ENCODE peak calls at places on chromosome 12, in seven cellular contexts. One of them, this sample, is unnamed.

GRCh38 chr12:94676922-94677321 is 26.6 kb upstream of the TMCC3 start:
- DNase-seq in frontal cortex: no peak
- DNase-seq in hepatocyte: no peak
- DNase-seq in amniotic stem cell: no peak
- DNase-seq in GM06990: no peak
- DNase-seq in stromal cell of bone marrow: no peak
- DNase-seq in central memory CD8-positive, alpha-beta T cell: no peak
- DNase-seq in this sample: no peak

GRCh38 chr12:68623984-68624383 is 13.3 kb downstream of the RAP1B start:
- DNase-seq in amniotic stem cell: no peak
- DNase-seq in GM06990: no peak
- DNase-seq in central memory CD8-positive, alpha-beta T cell: no peak
- DNase-seq in hepatocyte: no peak
- DNase-seq in stromal cell of bone marrow: no peak
- DNase-seq in frontal cortex: no peak
- DNase-seq in this sample: no peak

GRCh38 chr12:32702470-32702869 is 23.4 kb downstream of the DNM1L start:
- DNase-seq in stromal cell of bone marrow: no peak
- DNase-seq in hepatocyte: no peak
- DNase-seq in central memory CD8-positive, alpha-beta T cell: no peak
- DNase-seq in amniotic stem cell: no peak
- DNase-seq in GM06990: no peak
- DNase-seq in frontal cortex: no peak
- DNase-seq in this sample: no peak

GRCh38 chr12:50467441-50467840 is 37.3 kb upstream of the DIP2B start:
- DNase-seq in central memory CD8-positive, alpha-beta T cell: no peak
- DNase-seq in hepatocyte: no peak
- DNase-seq in amniotic stem cell: no peak
- DNase-seq in stromal cell of bone marrow: no peak
- DNase-seq in GM06990: no peak
- DNase-seq in frontal cortex: no peak
- DNase-seq in this sample: no peak

GRCh38 chr12:96061323-96061722 is 25.9 kb upstream of the LTA4H start:
- DNase-seq in GM06990: no peak
- DNase-seq in hepatocyte: no peak
- DNase-seq in central memory CD8-positive, alpha-beta T cell: no peak
- DNase-seq in amniotic stem cell: no peak
- DNase-seq in stromal cell of bone marrow: no peak
- DNase-seq in frontal cortex: no peak
- DNase-seq in this sample: no peak

GRCh38 chr12:131482686-131483085 is 228.2 kb upstream of the SFSWAP start:
- DNase-seq in GM06990: no peak
- DNase-seq in frontal cortex: no peak
- DNase-seq in hepatocyte: no peak
- DNase-seq in stromal cell of bone marrow: no peak
- DNase-seq in amniotic stem cell: no peak
- DNase-seq in central memory CD8-positive, alpha-beta T cell: no peak
- DNase-seq in this sample: no peak

GRCh38 chr12:112938751-112939150 is 477 bp downstream of the OAS3 start:
- DNase-seq in stromal cell of bone marrow: no peak
- DNase-seq in frontal cortex: no peak
- DNase-seq in GM06990: no peak
- DNase-seq in central memory CD8-positive, alpha-beta T cell: no peak
- DNase-seq in hepatocyte: no peak
- DNase-seq in amniotic stem cell: no peak
- DNase-seq in this sample: no peak

GRCh38 chr12:80580254-80580653 is 127.2 kb upstream of the MYF6 start:
- DNase-seq in frontal cortex: no peak
- DNase-seq in stromal cell of bone marrow: peak
- DNase-seq in amniotic stem cell: peak
- DNase-seq in central memory CD8-positive, alpha-beta T cell: no peak
- DNase-seq in GM06990: no peak
- DNase-seq in hepatocyte: no peak
- DNase-seq in this sample: no peak

GRCh38 chr12:27711312-27711682 is 665 bp downstream of the MRPS35 start:
- DNase-seq in GM06990: no peak
- DNase-seq in amniotic stem cell: no peak
- DNase-seq in central memory CD8-positive, alpha-beta T cell: no peak
- DNase-seq in frontal cortex: no peak
- DNase-seq in stromal cell of bone marrow: no peak
- DNase-seq in hepatocyte: peak
- DNase-seq in this sample: no peak

GRCh38 chr12:53344824-53345485 is 8.8 kb upstream of the SP7 start:
- DNase-seq in stromal cell of bone marrow: peak
- DNase-seq in central memory CD8-positive, alpha-beta T cell: peak
- DNase-seq in frontal cortex: peak
- DNase-seq in amniotic stem cell: peak
- DNase-seq in GM06990: peak
- DNase-seq in hepatocyte: peak
- DNase-seq in this sample: peak

GRCh38 chr12:2693204-2693860 is 101.4 kb upstream of the FKBP4 start:
- DNase-seq in GM06990: no peak
- DNase-seq in stromal cell of bone marrow: no peak
- DNase-seq in central memory CD8-positive, alpha-beta T cell: no peak
- DNase-seq in frontal cortex: no peak
- DNase-seq in hepatocyte: no peak
- DNase-seq in amniotic stem cell: no peak
- DNase-seq in this sample: no peak

GRCh38 chr12:113870035-113870434 is 96.1 kb downstream of the RBM19 start:
- DNase-seq in amniotic stem cell: no peak
- DNase-seq in hepatocyte: no peak
- DNase-seq in frontal cortex: no peak
- DNase-seq in central memory CD8-positive, alpha-beta T cell: no peak
- DNase-seq in stromal cell of bone marrow: no peak
- DNase-seq in GM06990: no peak
- DNase-seq in this sample: no peak

GRCh38 chr12:91326043-91327027 is 143.7 kb upstream of the DCN start:
- DNase-seq in amniotic stem cell: peak
- DNase-seq in stromal cell of bone marrow: peak
- DNase-seq in hepatocyte: peak
- DNase-seq in central memory CD8-positive, alpha-beta T cell: peak
- DNase-seq in GM06990: no peak
- DNase-seq in frontal cortex: no peak
- DNase-seq in this sample: peak

GRCh38 chr12:91178139-91178561 is 4.5 kb downstream of the DCN start:
- DNase-seq in frontal cortex: no peak
- DNase-seq in amniotic stem cell: no peak
- DNase-seq in hepatocyte: peak
- DNase-seq in central memory CD8-positive, alpha-beta T cell: no peak
- DNase-seq in stromal cell of bone marrow: peak
- DNase-seq in GM06990: peak
- DNase-seq in this sample: no peak

GRCh38 chr12:65634626-65635331 is 189.5 kb upstream of the HMGA2 start:
- DNase-seq in stromal cell of bone marrow: peak
- DNase-seq in hepatocyte: peak
- DNase-seq in GM06990: no peak
- DNase-seq in central memory CD8-positive, alpha-beta T cell: no peak
- DNase-seq in frontal cortex: no peak
- DNase-seq in amniotic stem cell: no peak
- DNase-seq in this sample: no peak

GRCh38 chr12:56038022-56038665 is 3.6 kb upstream of the RPS26 start:
- DNase-seq in GM06990: no peak
- DNase-seq in stromal cell of bone marrow: no peak
- DNase-seq in central memory CD8-positive, alpha-beta T cell: no peak
- DNase-seq in hepatocyte: no peak
- DNase-seq in frontal cortex: no peak
- DNase-seq in amniotic stem cell: no peak
- DNase-seq in this sample: no peak

GRCh38 chr12:76883151-76883550 is 4.3 kb upstream of the CSRP2 start:
- DNase-seq in central memory CD8-positive, alpha-beta T cell: no peak
- DNase-seq in amniotic stem cell: no peak
- DNase-seq in frontal cortex: no peak
- DNase-seq in GM06990: no peak
- DNase-seq in stromal cell of bone marrow: no peak
- DNase-seq in hepatocyte: no peak
- DNase-seq in this sample: no peak

GRCh38 chr12:48118491-48118890 is 673 bp upstream of the PFKM start:
- DNase-seq in GM06990: no peak
- DNase-seq in central memory CD8-positive, alpha-beta T cell: no peak
- DNase-seq in frontal cortex: no peak
- DNase-seq in hepatocyte: no peak
- DNase-seq in amniotic stem cell: no peak
- DNase-seq in stromal cell of bone marrow: no peak
- DNase-seq in this sample: no peak

GRCh38 chr12:116933101-116933500 is 22.4 kb downstream of the FBXW8 start:
- DNase-seq in frontal cortex: no peak
- DNase-seq in hepatocyte: no peak
- DNase-seq in GM06990: no peak
- DNase-seq in amniotic stem cell: no peak
- DNase-seq in central memory CD8-positive, alpha-beta T cell: no peak
- DNase-seq in stromal cell of bone marrow: no peak
- DNase-seq in this sample: no peak

GRCh38 chr12:7905071-7905470 is 30.9 kb downstream of the SLC2A3 start:
- DNase-seq in central memory CD8-positive, alpha-beta T cell: no peak
- DNase-seq in hepatocyte: no peak
- DNase-seq in frontal cortex: no peak
- DNase-seq in GM06990: no peak
- DNase-seq in amniotic stem cell: no peak
- DNase-seq in stromal cell of bone marrow: no peak
- DNase-seq in this sample: no peak

GRCh38 chr12:94429633-94430032 is 30.0 kb downstream of the CEP83 start:
- DNase-seq in central memory CD8-positive, alpha-beta T cell: no peak
- DNase-seq in frontal cortex: no peak
- DNase-seq in GM06990: peak
- DNase-seq in amniotic stem cell: no peak
- DNase-seq in hepatocyte: no peak
- DNase-seq in stromal cell of bone marrow: no peak
- DNase-seq in this sample: no peak

GRCh38 chr12:116210762-116211161 is 66.7 kb downstream of the MED13L start:
- DNase-seq in hepatocyte: no peak
- DNase-seq in GM06990: no peak
- DNase-seq in amniotic stem cell: no peak
- DNase-seq in frontal cortex: no peak
- DNase-seq in central memory CD8-positive, alpha-beta T cell: no peak
- DNase-seq in stromal cell of bone marrow: no peak
- DNase-seq in this sample: no peak

GRCh38 chr12:54352891-54353874 is 11.1 kb downstream of the GPR84 start:
- DNase-seq in GM06990: no peak
- DNase-seq in frontal cortex: no peak
- DNase-seq in stromal cell of bone marrow: no peak
- DNase-seq in central memory CD8-positive, alpha-beta T cell: no peak
- DNase-seq in hepatocyte: peak
- DNase-seq in amniotic stem cell: peak
- DNase-seq in this sample: no peak

GRCh38 chr12:58346032-58346632 is 404.8 kb downstream of the ATP23 start:
- DNase-seq in hepatocyte: peak
- DNase-seq in frontal cortex: peak
- DNase-seq in stromal cell of bone marrow: peak
- DNase-seq in GM06990: no peak
- DNase-seq in amniotic stem cell: peak
- DNase-seq in central memory CD8-positive, alpha-beta T cell: no peak
- DNase-seq in this sample: no peak

GRCh38 chr12:132904718-132905328 is 17.4 kb upstream of the CHFR start:
- DNase-seq in GM06990: peak
- DNase-seq in frontal cortex: peak
- DNase-seq in amniotic stem cell: no peak
- DNase-seq in central memory CD8-positive, alpha-beta T cell: peak
- DNase-seq in hepatocyte: peak
- DNase-seq in stromal cell of bone marrow: no peak
- DNase-seq in this sample: peak

GRCh38 chr12:10737249-10737648 is 14.1 kb upstream of the YBX3 start:
- DNase-seq in stromal cell of bone marrow: no peak
- DNase-seq in frontal cortex: no peak
- DNase-seq in hepatocyte: no peak
- DNase-seq in amniotic stem cell: no peak
- DNase-seq in GM06990: no peak
- DNase-seq in central memory CD8-positive, alpha-beta T cell: no peak
- DNase-seq in this sample: no peak

GRCh38 chr12:84411031-84411430 is 501.6 kb downstream of the SLC6A15 start:
- DNase-seq in GM06990: no peak
- DNase-seq in stromal cell of bone marrow: no peak
- DNase-seq in central memory CD8-positive, alpha-beta T cell: no peak
- DNase-seq in hepatocyte: no peak
- DNase-seq in amniotic stem cell: no peak
- DNase-seq in frontal cortex: no peak
- DNase-seq in this sample: no peak

GRCh38 chr12:82835217-82835616 is 148.5 kb downstream of the TMTC2 start:
- DNase-seq in amniotic stem cell: peak
- DNase-seq in frontal cortex: no peak
- DNase-seq in GM06990: no peak
- DNase-seq in central memory CD8-positive, alpha-beta T cell: no peak
- DNase-seq in hepatocyte: no peak
- DNase-seq in stromal cell of bone marrow: peak
- DNase-seq in this sample: no peak